ENCODE peak calls at places on chromosomes 7 and 10, in four cellular contexts. E, A, T and P are unnamed samples.

GRCh38 chr10:61000769-61001730 is 57.1 kb upstream of the RHOBTB1 start:
- DNase-seq in A (peak; percentile 65), T (peak; percentile 4), E (no peak), P (no peak)

GRCh38 chr10:92162541-92162940 is 128.3 kb downstream of the CPEB3 start:
- DNase-seq in T (no peak), A (no peak), E (no peak), P (no peak)

GRCh38 chr7:142964502-142965246 is 2.5 kb upstream of the KEL start:
- DNase-seq in E (no peak), T (no peak), A (no peak), P (no peak)

GRCh38 chr7:92835851-92836488 is 403 bp downstream of the CDK6 start:
- DNase-seq in T (peak; percentile 29), E (peak; percentile 20), A (peak; percentile 36), P (peak; percentile 41)

GRCh38 chr10:77251297-77252013 is 386.2 kb downstream of the KCNMA1 start:
- DNase-seq in A (no peak), E (no peak), T (peak; percentile 40), P (no peak)

GRCh38 chr10:69435966-69436520 is 15.2 kb upstream of the TSPAN15 start:
- DNase-seq in T (no peak), E (no peak), A (no peak), P (no peak)

GRCh38 chr10:124942317-124943169 is 620 bp downstream of the ZRANB1 start:
- DNase-seq in T (no peak), E (no peak), A (no peak), P (no peak)

GRCh38 chr7:45196374-45196773 is 38.8 kb downstream of the RAMP3 start:
- DNase-seq in T (no peak), A (no peak), E (no peak), P (no peak)

GRCh38 chr7:123718773-123719480 is 29.9 kb downstream of the WASL start:
- DNase-seq in E (no peak), T (no peak), A (no peak), P (no peak)

GRCh38 chr10:227014-227413 is 91.8 kb downstream of the ZMYND11 start:
- DNase-seq in A (no peak), E (no peak), T (peak; percentile 87), P (peak; percentile 57)

GRCh38 chr10:13808556-13809391 is 222.0 kb downstream of the PRPF18 start:
- DNase-seq in T (no peak), A (no peak), E (no peak), P (no peak)

GRCh38 chr7:131072505-131073091 is 255.1 kb upstream of the MKLN1 start:
- DNase-seq in E (no peak), A (no peak), T (peak; percentile 43), P (peak; percentile 66)

GRCh38 chr7:152464312-152465117 is 28.7 kb upstream of the KMT2C start:
- DNase-seq in T (peak; percentile 79), A (peak; percentile 93), E (peak; percentile 79), P (peak; percentile 91)

GRCh38 chr10:30170814-30171213 is 111.4 kb upstream of the JCAD start:
- DNase-seq in A (no peak), T (peak; percentile 74), E (no peak), P (peak; percentile 27)

GRCh38 chr7:33334349-33334748 is 205.0 kb downstream of the BBS9 start:
- DNase-seq in T (peak; percentile 10), A (no peak), E (no peak), P (peak; percentile 38)

GRCh38 chr10:11351801-11352200 is 259.6 kb downstream of the USP6NL start:
- DNase-seq in E (no peak), T (no peak), A (no peak), P (no peak)

GRCh38 chr7:79615466-79615865 is 162.0 kb upstream of the MAGI2 start:
- DNase-seq in T (no peak), E (no peak), A (no peak), P (no peak)

GRCh38 chr7:66099551-66100407 is 14.9 kb upstream of the CRCP start:
- DNase-seq in A (peak; percentile 77), E (peak; percentile 70), T (peak; percentile 87), P (peak; percentile 93)

GRCh38 chr7:111138196-111138569 is 47.3 kb downstream of the LRRN3 start:
- DNase-seq in E (peak; percentile 47), A (peak; percentile 81), T (peak; percentile 60), P (peak; percentile 74)

GRCh38 chr7:27160147-27160545 is 3.7 kb upstream of the HOXA7 start:
- DNase-seq in A (peak; percentile 48), E (no peak), T (no peak), P (no peak)

GRCh38 chr10:58219875-58220274 is 47.8 kb downstream of the IPMK start:
- DNase-seq in T (peak; percentile 53), E (peak; percentile 6), A (no peak), P (no peak)

GRCh38 chr7:70093496-70093895 is 495.2 kb downstream of the AUTS2 start:
- DNase-seq in E (no peak), T (no peak), A (no peak), P (no peak)

GRCh38 chr7:151696738-151697514 is 177.2 kb upstream of the RHEB start:
- DNase-seq in T (no peak), E (peak; percentile 41), A (peak; percentile 81), P (no peak)

GRCh38 chr10:3790272-3790671 is 5.3 kb upstream of the KLF6 start:
- DNase-seq in T (no peak), E (no peak), A (no peak), P (no peak)

GRCh38 chr10:33421789-33422188 is 87.3 kb upstream of the NRP1 start:
- DNase-seq in A (peak; percentile 53), E (no peak), T (peak; percentile 95), P (peak; percentile 92)

GRCh38 chr7:111931016-111931517 is 275.1 kb downstream of the DOCK4 start:
- DNase-seq in T (no peak), A (no peak), E (no peak), P (peak; percentile 45)

GRCh38 chr7:117707080-117707479 is 166.2 kb downstream of the CTTNBP2 start:
- DNase-seq in A (no peak), E (no peak), T (no peak), P (no peak)

GRCh38 chr7:27600247-27600646 is 62.4 kb downstream of the HIBADH start:
- DNase-seq in T (peak; percentile 11), E (no peak), A (no peak), P (peak; percentile 9)

GRCh38 chr7:29193316-29194205 is 1.0 kb upstream of the CHN2 start:
- DNase-seq in E (no peak), A (no peak), T (no peak), P (no peak)

DNA sequence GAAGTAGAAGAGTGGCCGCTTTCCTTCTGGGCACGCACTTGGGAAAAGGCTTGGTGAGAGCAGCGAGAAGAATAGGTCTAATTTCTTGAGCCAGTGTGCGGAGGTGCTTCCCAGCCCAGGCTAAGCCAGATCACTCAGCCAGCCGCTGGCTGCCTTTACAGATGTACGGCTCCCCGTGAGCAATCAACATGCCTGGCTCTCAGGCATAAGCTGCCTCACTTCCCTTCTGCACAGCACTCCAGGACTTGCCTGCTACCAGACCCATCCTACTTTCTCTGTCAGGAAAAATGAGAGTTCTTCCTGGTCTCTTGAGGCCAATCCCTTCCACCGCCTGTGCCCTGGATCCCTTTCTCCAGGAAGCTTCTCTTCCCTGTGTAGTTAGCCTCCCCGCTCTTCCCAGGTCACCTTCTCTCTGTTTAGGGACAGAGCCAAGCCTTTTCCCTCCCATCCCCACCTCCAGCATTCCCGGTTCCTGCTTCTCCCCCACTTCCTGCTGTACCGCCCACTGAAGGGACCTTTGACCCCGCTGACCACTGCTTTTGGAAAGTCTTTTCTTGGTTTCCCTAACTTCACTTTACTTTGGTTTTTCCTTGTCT is 1.1 kb upstream of the ACTR3C start:
- DNase-seq in T (no peak), A (no peak), E (no peak), P (peak; percentile 15)
- H3K4me3 ChIP-seq in T (no peak overlapping the region), A (no peak overlapping the region), E (no peak overlapping the region), P (no peak overlapping the region)

GRCh38 chr7:101859411-101860106 is 42.1 kb downstream of the CUX1 start:
- DNase-seq in T (peak; percentile 49), E (no peak), A (no peak), P (peak; percentile 58)
- H3K4me3 ChIP-seq in T (no peak overlapping the region), E (no peak overlapping the region), A (no peak overlapping the region), P (no peak overlapping the region)

GRCh38 chr7:53697913-53698312 is 662.5 kb downstream of the POM121L12 start:
- DNase-seq in E (no peak), A (no peak), T (no peak), P (no peak)
- H3K4me3 ChIP-seq in E (no peak overlapping the region), A (no peak overlapping the region), T (no peak overlapping the region), P (no peak overlapping the region)

GRCh38 chr7:37336259-37336658 is 112.4 kb downstream of the ELMO1 start:
- DNase-seq in A (no peak), E (no peak), T (no peak), P (no peak)
- H3K4me3 ChIP-seq in A (no peak overlapping the region), E (no peak overlapping the region), T (no peak overlapping the region), P (no peak overlapping the region)

GRCh38 chr7:3028071-3028766 is 15.4 kb downstream of the CARD11 start:
- DNase-seq in T (no peak), E (no peak), A (no peak), P (peak; percentile 16)
- H3K4me3 ChIP-seq in T (no peak overlapping the region), E (no peak overlapping the region), A (no peak overlapping the region), P (no peak overlapping the region)